ENCODE peak calls at places on chromosomes 7 and 10, in nine cellular contexts. Y is cardiac muscle cell, T is body of pancreas, O is Peyer's patch, B is chondrocyte, Q is GM10248, N is T-helper 9 cell, J is non-pigmented ciliary epithelial cell, V is Right ventricle myocardium superior. Z is an unnamed sample.

GRCh38 chr7:68269410-68269809 is 1272.8 kb downstream of the TYW1 start:
- DNase-seq in N (no peak), O (no peak), Y (no peak), B (no peak), T (peak; percentile 37), J (no peak), V (no peak), Q (no peak), Z (no peak)

GRCh38 chr7:31408120-31408729 is 67.7 kb upstream of the NEUROD6 start:
- DNase-seq in V (no peak), Q (no peak), N (no peak), Y (no peak), J (peak; percentile 23), B (no peak), O (no peak), T (no peak), Z (no peak)

GRCh38 chr7:46616636-46617035 is 695.6 kb upstream of the IGFBP3 start:
- DNase-seq in V (no peak), B (no peak), Q (no peak), O (no peak), Y (no peak), N (no peak), T (no peak), J (no peak), Z (no peak)

GRCh38 chr7:98223351-98223897 is 12.2 kb downstream of the BHLHA15 start:
- DNase-seq in J (no peak), V (peak; percentile 3), T (no peak), O (no peak), N (no peak), B (peak; percentile 60), Y (no peak), Q (no peak), Z (no peak)

GRCh38 chr10:71880425-71881306 is 29.6 kb upstream of the PSAP start:
- DNase-seq in T (peak; percentile 65), Q (no peak), Y (no peak), N (no peak), J (no peak), O (no peak), B (no peak), V (peak; percentile 65), Z (no peak)

GRCh38 chr10:29146736-29147135 is 142.1 kb upstream of the LYZL1 start:
- DNase-seq in O (no peak), T (no peak), N (no peak), Q (no peak), J (no peak), B (no peak), Y (no peak), V (no peak), Z (no peak)

GRCh38 chr7:24724451-24725190 is 32.6 kb downstream of the GSDME start:
- DNase-seq in Q (no peak), B (no peak), V (no peak), O (peak; percentile 4), N (no peak), T (no peak), J (no peak), Y (no peak), Z (no peak)

GRCh38 chr10:117609095-117609821 is 66.7 kb downstream of the EMX2 start:
- DNase-seq in Y (no peak), N (no peak), V (peak; percentile 54), B (no peak), T (peak; percentile 80), J (peak; percentile 4), Q (no peak), O (no peak), Z (no peak)

GRCh38 chr7:131921016-131921415 is 364.6 kb upstream of the PODXL start:
- DNase-seq in N (no peak), T (no peak), Q (no peak), O (no peak), Y (no peak), B (no peak), V (no peak), J (peak; percentile 6), Z (no peak)